ENCODE peak calls at places on chromosomes 16 and 17, in five cellular contexts. P is body of pancreas, D is GM12891, F is adrenal gland, E is tibial nerve. K is an unnamed sample.

GRCh38 chr17:44095647-44096496 is 25.3 kb downstream of the G6PC3 start:
- DNase-seq in P (peak; percentile 52), D (no peak), F (peak; percentile 64), E (peak; percentile 51), K (no peak)

GRCh38 chr17:78114831-78115723 is 13.5 kb downstream of the TMC6 start:
- DNase-seq in P (no peak), D (no peak), F (no peak), E (no peak), K (peak; percentile 85)

GRCh38 chr16:24282129-24282528 is 26.0 kb downstream of the CACNG3 start:
- DNase-seq in P (no peak), D (no peak), F (no peak), E (no peak), K (no peak)

GRCh38 chr17:42519546-42520444 is 16.2 kb upstream of the NAGLU start:
- DNase-seq in P (peak; percentile 81), D (no peak), F (peak; percentile 97), E (peak; percentile 98), K (peak; percentile 91)

GRCh38 chr16:87303962-87304521 is 13.2 kb downstream of the C16orf95 start:
- DNase-seq in P (no peak), D (no peak), F (no peak), E (no peak), K (no peak)

GRCh38 chr17:45070809-45071208 is 9.7 kb downstream of the NMT1 start:
- DNase-seq in P (no peak), D (no peak), F (no peak), E (no peak), K (no peak)

GRCh38 chr17:82734987-82735866 is at the start of gene FN3K:
- DNase-seq in P (peak; percentile 72), D (no peak), F (peak; percentile 86), E (peak; percentile 31), K (no peak)

GRCh38 chr16:88420496-88420895 is 32.6 kb upstream of the ZFPM1 start:
- DNase-seq in P (no peak), D (no peak), F (no peak), E (no peak), K (no peak)

GRCh38 chr17:77473615-77474226 is 333.0 kb downstream of the SEC14L1 start:
- DNase-seq in P (no peak), D (no peak), F (no peak), E (no peak), K (no peak)

GRCh38 chr17:81341347-81342061 is 46.4 kb upstream of the SLC38A10 start:
- DNase-seq in P (no peak), D (no peak), F (no peak), E (no peak), K (no peak)

GRCh38 chr16:14232106-14232890 is 161.2 kb downstream of the MRTFB start:
- DNase-seq in P (peak; percentile 53), D (no peak), F (no peak), E (no peak), K (no peak)

GRCh38 chr17:80264793-80265075 is 4.1 kb downstream of the RNF213 start:
- DNase-seq in P (no peak), D (no peak), F (no peak), E (no peak), K (no peak)

GRCh38 chr16:81718637-81719036 is 60.5 kb upstream of the PLCG2 start:
- DNase-seq in P (no peak), D (no peak), F (no peak), E (no peak), K (no peak)

GRCh38 chr16:492211-492875 is 35.2 kb upstream of the CAPN15 start:
- DNase-seq in P (no peak), D (no peak), F (no peak), E (no peak), K (no peak)

GRCh38 chr16:87924937-87925670 is 11.2 kb downstream of the CA5A start:
- DNase-seq in P (peak; percentile 91), D (no peak), F (no peak), E (no peak), K (no peak)

GRCh38 chr16:2121853-2122252 is 13.8 kb downstream of the PKD1 start:
- DNase-seq in P (no peak), D (no peak), F (no peak), E (no peak), K (no peak)

GRCh38 chr16:57538235-57538711 is 1.9 kb upstream of the CCDC102A start:
- DNase-seq in P (no peak), D (no peak), F (no peak), E (no peak), K (no peak)

GRCh38 chr17:28883967-28884702 is 13.4 kb downstream of the FLOT2 start:
- DNase-seq in P (no peak), D (no peak), F (no peak), E (no peak), K (no peak)

GRCh38 chr16:3045758-3046505 is 429 bp upstream of the MMP25 start:
- DNase-seq in P (no peak), D (no peak), F (no peak), E (no peak), K (no peak)

GRCh38 chr17:45184144-45184543 is 22.5 kb downstream of the HEXIM2 start:
- DNase-seq in P (no peak), D (no peak), F (no peak), E (no peak), K (no peak)

GRCh38 chr17:55067697-55068439 is 99.3 kb downstream of the STXBP4 start:
- DNase-seq in P (no peak), D (no peak), F (no peak), E (no peak), K (no peak)

GRCh38 chr17:18173740-18174139 is 9.9 kb upstream of the ALKBH5 start:
- DNase-seq in P (no peak), D (no peak), F (no peak), E (no peak), K (no peak)

DNA sequence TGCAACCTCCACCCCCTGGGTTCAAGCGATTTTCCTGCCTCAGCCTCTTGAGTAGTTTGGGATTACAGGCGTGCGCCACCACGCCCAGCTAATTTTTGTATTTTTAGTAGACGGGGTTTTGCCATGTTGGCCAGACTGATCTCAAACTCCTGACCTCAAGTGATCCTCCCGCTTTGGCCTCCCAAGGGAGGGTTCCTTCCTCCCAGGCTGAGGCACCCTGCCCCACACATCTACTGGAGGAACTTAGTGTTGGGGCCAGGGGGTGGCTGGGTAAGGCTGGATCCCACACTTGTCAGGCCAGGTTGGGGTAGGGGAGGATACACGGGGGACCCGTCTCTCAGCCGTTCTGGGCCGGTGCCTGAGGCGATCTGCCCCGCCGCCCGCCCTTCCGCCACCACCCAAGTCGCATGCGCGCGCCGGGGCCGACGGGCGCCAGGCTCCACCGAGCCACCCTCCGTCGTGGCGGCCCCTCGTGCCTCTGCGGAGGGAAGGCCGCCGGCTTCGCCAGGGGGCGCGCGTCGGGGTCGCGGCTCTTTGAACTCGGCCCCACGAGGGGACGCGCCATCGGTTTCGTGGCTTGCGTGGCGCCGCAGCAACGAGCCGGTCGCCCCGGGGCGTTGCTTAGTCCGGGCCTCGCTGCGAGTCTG is 15.9 kb downstream of the GRB7 start:
- DNase-seq in P (peak; percentile 50), D (peak; percentile 73), F (peak; percentile 43), E (no peak), K (peak; percentile 90)
- TF ChIP-seq POLR2A in P (no peak), D (peak; percentile 39), F (no peak), E (no peak), K (no peak)

DNA sequence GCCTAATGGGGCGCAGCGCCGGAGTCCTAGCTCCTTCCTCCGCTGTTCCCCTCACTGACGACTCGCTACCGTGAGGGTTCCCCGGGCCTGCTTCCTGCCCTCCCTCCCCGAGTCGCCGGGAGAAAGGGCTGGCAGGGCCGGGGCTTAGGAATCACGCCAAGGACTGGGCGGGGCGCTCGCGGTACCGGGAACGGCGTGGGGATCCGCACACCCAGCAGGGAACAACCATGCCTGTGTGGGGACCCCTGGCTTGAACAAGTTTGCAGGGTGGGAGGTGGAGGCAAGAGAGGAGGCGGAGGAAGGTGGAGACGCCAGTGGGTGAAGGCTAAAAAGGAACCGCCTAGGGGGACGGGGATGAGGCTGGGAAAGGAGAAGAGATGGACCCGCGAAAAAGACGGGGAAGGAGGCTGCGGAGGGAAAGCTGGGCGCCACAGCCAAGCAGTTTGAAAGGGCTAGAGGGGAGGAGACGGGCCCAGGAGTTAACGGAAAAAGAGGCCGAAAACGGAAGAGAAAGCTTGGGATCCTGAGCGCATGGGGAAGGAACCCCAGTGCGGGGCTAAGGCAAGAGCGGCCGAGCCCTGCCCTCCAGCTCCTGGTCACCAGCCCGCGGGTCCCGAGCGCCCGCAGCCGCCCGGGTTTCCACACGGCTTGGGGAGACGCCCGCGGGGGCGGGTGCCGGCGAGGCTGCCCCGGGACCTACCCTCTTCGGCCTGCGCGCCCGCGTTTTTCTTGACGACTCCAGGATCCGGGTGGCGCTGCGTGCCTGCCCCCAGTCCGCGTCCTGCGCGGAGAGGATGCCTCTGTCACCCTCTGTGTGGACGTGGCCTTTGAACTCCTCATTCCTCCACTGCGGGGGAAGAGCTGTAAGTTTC is 1.3 kb upstream of the CDH11 start:
- DNase-seq in P (no peak), D (no peak), F (peak; percentile 47), E (peak; percentile 62), K (peak; percentile 92)
- TF ChIP-seq POLR2A in P (peak; percentile 26), D (no peak), F (peak; percentile 47), E (peak; percentile 45), K (no peak)

DNA sequence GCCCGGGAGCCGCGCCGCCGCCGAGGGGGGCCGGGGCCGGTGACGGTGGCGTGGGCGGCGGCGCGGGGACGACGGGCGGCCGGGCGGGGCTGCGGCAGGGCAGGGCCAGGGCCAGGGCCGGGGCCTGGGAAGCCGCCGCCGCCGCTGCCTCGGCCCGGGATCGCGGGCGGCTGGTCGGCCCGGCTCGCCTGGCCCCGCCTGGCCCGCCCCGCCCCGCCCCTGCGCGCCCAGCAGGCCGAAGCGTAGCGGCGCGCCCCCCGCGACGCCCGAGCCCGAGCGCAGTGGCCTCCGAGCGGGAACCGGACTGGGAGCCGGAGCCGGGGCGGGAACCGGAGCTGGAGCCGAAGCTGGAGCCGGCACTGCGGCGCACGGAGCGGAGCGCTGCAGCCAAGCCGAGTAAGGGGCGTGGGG is at the start of gene BEAN1:
- DNase-seq in P (peak; percentile 9), D (no peak), F (no peak), E (no peak), K (no peak)
- TF ChIP-seq POLR2A in P (no peak), D (no peak), F (no peak), E (no peak), K (no peak)

GRCh38 chr16:70714526-70715112 is 28.8 kb upstream of the MTSS2 start:
- DNase-seq in P (no peak), D (no peak), F (no peak), E (no peak), K (no peak)

GRCh38 chr16:70717065-70717464 is 31.2 kb upstream of the MTSS2 start:
- DNase-seq in P (no peak), D (no peak), F (no peak), E (no peak), K (no peak)

GRCh38 chr16:70713781-70714180 is 27.9 kb upstream of the MTSS2 start:
- DNase-seq in P (no peak), D (no peak), F (no peak), E (no peak), K (no peak)

GRCh38 chr16:70715860-70716357 is 30.1 kb upstream of the MTSS2 start:
- DNase-seq in P (peak; percentile 48), D (no peak), F (peak; percentile 61), E (no peak), K (no peak)

GRCh38 chr16:70715113-70715711 is 29.4 kb upstream of the MTSS2 start:
- DNase-seq in P (peak; percentile 83), D (no peak), F (peak; percentile 99), E (no peak), K (no peak)
- TF ChIP-seq POLR2A in P (peak; percentile 16), D (no peak), F (peak; percentile 70), E (no peak), K (no peak)

K was measured in lower leg skin.